ENCODE peak calls at places on chromosomes 12 and 14, in six cellular contexts. T is IMR-90, G is NCI-H2029, Y is gastrocnemius medialis, X is pons, J is GM12892. M is an unnamed sample.

GRCh38 chr14:65846469-65846868 is 433.9 kb downstream of the FUT8 start:
- DNase-seq in T (no peak), G (no peak), Y (no peak), X (no peak), J (no peak), M (no peak)

GRCh38 chr14:48456051-48456450 is 780.6 kb upstream of the MDGA2 start:
- DNase-seq in T (no peak), G (no peak), Y (no peak), X (no peak), J (no peak), M (no peak)

GRCh38 chr12:117587646-117588287 is 226.3 kb upstream of the NOS1 start:
- DNase-seq in T (no peak), G (peak), Y (peak), X (peak), J (peak), M (peak)

GRCh38 chr12:69240625-69240984 is 1.2 kb downstream of the CPSF6 start:
- DNase-seq in T (peak), G (peak), Y (no peak), X (no peak), J (no peak), M (no peak)

GRCh38 chr12:76820888-76821482 is 57.1 kb downstream of the ZDHHC17 start:
- DNase-seq in T (peak), G (no peak), Y (no peak), X (peak), J (no peak), M (no peak)

GRCh38 chr14:81137316-81137715 is 83.4 kb downstream of the GTF2A1 start:
- DNase-seq in T (peak), G (no peak), Y (no peak), X (no peak), J (no peak), M (no peak)

GRCh38 chr12:18424857-18425256 is 163.5 kb downstream of the PIK3C2G start:
- DNase-seq in T (no peak), G (no peak), Y (no peak), X (no peak), J (no peak), M (no peak)

GRCh38 chr14:24329073-24329663 is 5.7 kb downstream of the ADCY4 start:
- DNase-seq in T (no peak), G (no peak), Y (no peak), X (no peak), J (no peak), M (no peak)

GRCh38 chr12:28844718-28845117 is 304.4 kb upstream of the FAR2 start:
- DNase-seq in T (no peak), G (no peak), Y (no peak), X (no peak), J (no peak), M (no peak)

M was measured in 8988T.